ENCODE peak calls at places on chromosomes 16 and 17, in seven cellular contexts. One of them, this sample, is unnamed.

GRCh38 chr17:47776330-47777197 is 43.5 kb downstream of the TBX21 start:
- DNase-seq in psoas muscle: no peak
- DNase-seq in brain microvascular endothelial cell: peak; percentile 33
- DNase-seq in heart right ventricle: no peak
- DNase-seq in PC-9: peak; percentile 40
- DNase-seq in fibroblast of the aortic adventitia: peak; percentile 60
- DNase-seq in cardiac muscle cell: peak; percentile 57
- DNase-seq in this sample: no peak

GRCh38 chr16:8023326-8023725 is 567.0 kb downstream of the TMEM114 start:
- DNase-seq in heart right ventricle: no peak
- DNase-seq in PC-9: no peak
- DNase-seq in brain microvascular endothelial cell: no peak
- DNase-seq in psoas muscle: no peak
- DNase-seq in fibroblast of the aortic adventitia: no peak
- DNase-seq in cardiac muscle cell: no peak
- DNase-seq in this sample: no peak

GRCh38 chr17:78798695-78799559 is 16.9 kb upstream of the CYTH1 start:
- DNase-seq in cardiac muscle cell: peak; percentile 15
- DNase-seq in heart right ventricle: no peak
- DNase-seq in brain microvascular endothelial cell: no peak
- DNase-seq in fibroblast of the aortic adventitia: peak; percentile 26
- DNase-seq in psoas muscle: no peak
- DNase-seq in PC-9: no peak
- DNase-seq in this sample: no peak

GRCh38 chr16:83162791-83163190 is 536.0 kb downstream of the CDH13 start:
- DNase-seq in heart right ventricle: no peak
- DNase-seq in cardiac muscle cell: no peak
- DNase-seq in PC-9: no peak
- DNase-seq in brain microvascular endothelial cell: no peak
- DNase-seq in psoas muscle: no peak
- DNase-seq in fibroblast of the aortic adventitia: no peak
- DNase-seq in this sample: no peak

GRCh38 chr17:48427598-48427997 is 2.4 kb downstream of the SKAP1 start:
- DNase-seq in fibroblast of the aortic adventitia: no peak
- DNase-seq in psoas muscle: no peak
- DNase-seq in heart right ventricle: no peak
- DNase-seq in cardiac muscle cell: no peak
- DNase-seq in brain microvascular endothelial cell: no peak
- DNase-seq in PC-9: no peak
- DNase-seq in this sample: no peak

GRCh38 chr17:48631693-48632578 is 5.8 kb upstream of the HOXB9 start:
- DNase-seq in heart right ventricle: no peak
- DNase-seq in PC-9: no peak
- DNase-seq in cardiac muscle cell: no peak
- DNase-seq in fibroblast of the aortic adventitia: no peak
- DNase-seq in psoas muscle: no peak
- DNase-seq in brain microvascular endothelial cell: no peak
- DNase-seq in this sample: no peak

GRCh38 chr17:4720787-4721186 is 10.4 kb downstream of the ARRB2 start:
- DNase-seq in fibroblast of the aortic adventitia: no peak
- DNase-seq in PC-9: no peak
- DNase-seq in heart right ventricle: no peak
- DNase-seq in cardiac muscle cell: no peak
- DNase-seq in brain microvascular endothelial cell: no peak
- DNase-seq in psoas muscle: no peak
- DNase-seq in this sample: no peak

GRCh38 chr17:48545022-48545376 is at the start of gene HOXB2:
- DNase-seq in PC-9: no peak
- DNase-seq in cardiac muscle cell: peak; percentile 67
- DNase-seq in brain microvascular endothelial cell: no peak
- DNase-seq in psoas muscle: no peak
- DNase-seq in fibroblast of the aortic adventitia: peak; percentile 76
- DNase-seq in heart right ventricle: peak; percentile 37
- DNase-seq in this sample: no peak

DNA sequence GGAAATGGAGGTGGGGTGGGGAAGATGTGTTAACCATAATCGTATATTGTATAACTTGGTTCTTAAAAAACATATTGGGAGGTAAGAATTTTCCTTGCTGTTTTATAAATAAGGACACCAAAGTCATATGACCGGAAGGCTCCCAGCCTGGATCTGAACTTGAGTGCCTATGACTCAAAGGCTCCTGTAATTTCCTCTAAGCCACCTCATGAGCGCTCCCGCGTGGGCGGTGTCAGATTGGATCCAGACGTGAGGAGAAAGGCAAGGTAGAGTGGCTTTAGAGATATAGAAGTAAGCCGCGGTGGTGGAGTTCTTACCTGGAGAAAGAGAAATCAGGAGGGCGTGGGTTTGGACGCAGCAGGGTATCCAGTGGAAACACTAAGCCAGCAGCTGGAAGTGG is 196.2 kb upstream of the NLRP1 start:
- DNase-seq in fibroblast of the aortic adventitia: peak; percentile 45
- DNase-seq in PC-9: no peak
- DNase-seq in cardiac muscle cell: no peak
- DNase-seq in psoas muscle: no peak
- DNase-seq in heart right ventricle: no peak
- DNase-seq in brain microvascular endothelial cell: peak; percentile 46
- DNase-seq in this sample: no peak
- TF ChIP-seq CTCF in fibroblast of the aortic adventitia: no peak
- TF ChIP-seq CTCF in PC-9: no peak
- TF ChIP-seq CTCF in cardiac muscle cell: no peak
- TF ChIP-seq CTCF in psoas muscle: no peak
- TF ChIP-seq CTCF in heart right ventricle: no peak
- TF ChIP-seq CTCF in brain microvascular endothelial cell: peak; percentile 5
- TF ChIP-seq CTCF in this sample: no peak

GRCh38 chr16:75263291-75263962 is 12.0 kb upstream of the BCAR1 start:
- DNase-seq in fibroblast of the aortic adventitia: peak; percentile 22
- DNase-seq in heart right ventricle: no peak
- DNase-seq in cardiac muscle cell: no peak
- DNase-seq in PC-9: no peak
- DNase-seq in brain microvascular endothelial cell: no peak
- DNase-seq in psoas muscle: no peak
- DNase-seq in this sample: no peak
- H3K4me3 ChIP-seq in fibroblast of the aortic adventitia: peak overlapping the region; percentile 84
- H3K4me3 ChIP-seq in heart right ventricle: peak overlapping the region; percentile 81
- H3K4me3 ChIP-seq in cardiac muscle cell: no peak overlapping the region
- H3K4me3 ChIP-seq in PC-9: peak overlapping the region; percentile 99
- H3K4me3 ChIP-seq in brain microvascular endothelial cell: peak overlapping the region; percentile 94
- H3K4me3 ChIP-seq in psoas muscle: peak overlapping the region; percentile 100
- H3K4me3 ChIP-seq in this sample: peak overlapping the region; percentile 71

GRCh38 chr16:57318240-57318970 is 33.9 kb upstream of the PLLP start:
- DNase-seq in psoas muscle: no peak
- DNase-seq in cardiac muscle cell: peak; percentile 71
- DNase-seq in brain microvascular endothelial cell: no peak
- DNase-seq in fibroblast of the aortic adventitia: peak; percentile 35
- DNase-seq in PC-9: no peak
- DNase-seq in heart right ventricle: no peak
- DNase-seq in this sample: no peak
- TF ChIP-seq CTCF in psoas muscle: no peak
- TF ChIP-seq CTCF in cardiac muscle cell: no peak
- TF ChIP-seq CTCF in brain microvascular endothelial cell: no peak
- TF ChIP-seq CTCF in fibroblast of the aortic adventitia: no peak
- TF ChIP-seq CTCF in PC-9: no peak
- TF ChIP-seq CTCF in heart right ventricle: peak; percentile 25
- TF ChIP-seq CTCF in this sample: no peak

GRCh38 chr16:84820305-84820684 is 510 bp downstream of the CRISPLD2 start:
- DNase-seq in heart right ventricle: no peak
- DNase-seq in cardiac muscle cell: no peak
- DNase-seq in fibroblast of the aortic adventitia: no peak
- DNase-seq in PC-9: peak; percentile 58
- DNase-seq in brain microvascular endothelial cell: no peak
- DNase-seq in psoas muscle: no peak
- DNase-seq in this sample: no peak

GRCh38 chr16:84821728-84822676 is 2.2 kb downstream of the CRISPLD2 start:
- DNase-seq in psoas muscle: peak; percentile 36
- DNase-seq in PC-9: no peak
- DNase-seq in cardiac muscle cell: no peak
- DNase-seq in fibroblast of the aortic adventitia: peak; percentile 60
- DNase-seq in heart right ventricle: no peak
- DNase-seq in brain microvascular endothelial cell: no peak
- DNase-seq in this sample: no peak

GRCh38 chr16:84820771-84821170 is 986 bp downstream of the CRISPLD2 start:
- DNase-seq in psoas muscle: peak; percentile 34
- DNase-seq in PC-9: no peak
- DNase-seq in heart right ventricle: no peak
- DNase-seq in fibroblast of the aortic adventitia: no peak
- DNase-seq in brain microvascular endothelial cell: no peak
- DNase-seq in cardiac muscle cell: no peak
- DNase-seq in this sample: no peak

GRCh38 chr16:84819644-84820304 is at the start of gene CRISPLD2:
- DNase-seq in PC-9: peak; percentile 85
- DNase-seq in heart right ventricle: peak; percentile 96
- DNase-seq in fibroblast of the aortic adventitia: peak; percentile 78
- DNase-seq in psoas muscle: peak; percentile 97
- DNase-seq in cardiac muscle cell: peak; percentile 97
- DNase-seq in brain microvascular endothelial cell: peak; percentile 84
- DNase-seq in this sample: no peak

DNA sequence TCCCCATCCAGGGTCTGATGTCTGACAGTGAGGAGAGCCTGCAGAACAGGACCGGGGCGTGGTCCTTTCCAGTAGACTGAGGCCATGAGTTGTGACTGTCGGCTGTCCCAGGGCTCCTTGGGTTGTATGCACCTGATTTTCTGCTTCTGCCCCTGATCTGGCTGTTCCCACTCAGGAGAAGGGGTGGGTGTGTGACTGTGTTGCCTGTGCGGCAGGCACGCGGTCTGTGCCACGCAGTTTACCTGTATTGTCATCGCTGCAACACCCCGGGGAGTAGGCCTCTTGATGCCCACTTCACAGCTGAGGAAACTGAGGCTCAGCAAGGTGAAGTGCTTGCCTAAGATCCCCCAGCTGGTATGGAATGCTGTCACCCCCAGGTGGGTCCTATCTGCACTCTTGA is 1.4 kb downstream of the CRISPLD2 start:
- DNase-seq in heart right ventricle: no peak
- DNase-seq in brain microvascular endothelial cell: no peak
- DNase-seq in psoas muscle: peak; percentile 50
- DNase-seq in fibroblast of the aortic adventitia: no peak
- DNase-seq in PC-9: no peak
- DNase-seq in cardiac muscle cell: no peak
- DNase-seq in this sample: no peak
- H3K4me3 ChIP-seq in heart right ventricle: peak overlapping the region; percentile 68
- H3K4me3 ChIP-seq in brain microvascular endothelial cell: peak overlapping the region; percentile 63
- H3K4me3 ChIP-seq in psoas muscle: peak overlapping the region; percentile 65
- H3K4me3 ChIP-seq in fibroblast of the aortic adventitia: peak overlapping the region; percentile 72
- H3K4me3 ChIP-seq in PC-9: no peak overlapping the region
- H3K4me3 ChIP-seq in cardiac muscle cell: no peak overlapping the region
- H3K4me3 ChIP-seq in this sample: no peak overlapping the region